ENCODE peak calls at places on chromosomes 1 and 21, in ten cellular contexts. One of them, this sample, is unnamed. For H3K4me1, the result is how much of the 10 kb centered on the place peaks cover.

GRCh38 chr1:165290143-165290542 is 66.4 kb downstream of the LMX1A start:
- DNase-seq in heart left ventricle: no peak
- DNase-seq in CD8-positive, alpha-beta T cell: no peak
- DNase-seq in Peyer's patch: no peak
- DNase-seq in psoas muscle: no peak
- DNase-seq in hepatocyte: no peak
- DNase-seq in OCI-LY7: no peak
- DNase-seq in left ventricle myocardium inferior: no peak
- DNase-seq in endothelial cell of umbilical vein: no peak
- DNase-seq in fibroblast of lung: peak
- DNase-seq in this sample: no peak

GRCh38 chr1:178096421-178096820 is 2.5 kb downstream of the RASAL2 start:
- DNase-seq in heart left ventricle: no peak
- DNase-seq in CD8-positive, alpha-beta T cell: no peak
- DNase-seq in Peyer's patch: no peak
- DNase-seq in psoas muscle: no peak
- DNase-seq in hepatocyte: no peak
- DNase-seq in OCI-LY7: no peak
- DNase-seq in left ventricle myocardium inferior: no peak
- DNase-seq in endothelial cell of umbilical vein: no peak
- DNase-seq in fibroblast of lung: peak
- DNase-seq in this sample: no peak

GRCh38 chr1:70441392-70442035 is 30.4 kb downstream of the CTH start:
- DNase-seq in heart left ventricle: no peak
- DNase-seq in CD8-positive, alpha-beta T cell: no peak
- DNase-seq in Peyer's patch: no peak
- DNase-seq in psoas muscle: no peak
- DNase-seq in hepatocyte: no peak
- DNase-seq in OCI-LY7: no peak
- DNase-seq in left ventricle myocardium inferior: no peak
- DNase-seq in endothelial cell of umbilical vein: peak
- DNase-seq in fibroblast of lung: no peak
- DNase-seq in this sample: no peak

GRCh38 chr21:23858878-23859277 is 1748.4 kb downstream of the MRPL39 start:
- DNase-seq in heart left ventricle: no peak
- DNase-seq in CD8-positive, alpha-beta T cell: no peak
- DNase-seq in Peyer's patch: no peak
- DNase-seq in psoas muscle: no peak
- DNase-seq in hepatocyte: no peak
- DNase-seq in OCI-LY7: no peak
- DNase-seq in left ventricle myocardium inferior: no peak
- DNase-seq in endothelial cell of umbilical vein: no peak
- DNase-seq in fibroblast of lung: no peak
- DNase-seq in this sample: no peak

GRCh38 chr1:167566766-167567165 is 13.2 kb upstream of the CREG1 start:
- DNase-seq in heart left ventricle: no peak
- DNase-seq in CD8-positive, alpha-beta T cell: no peak
- DNase-seq in Peyer's patch: no peak
- DNase-seq in psoas muscle: no peak
- DNase-seq in hepatocyte: no peak
- DNase-seq in OCI-LY7: peak
- DNase-seq in left ventricle myocardium inferior: no peak
- DNase-seq in endothelial cell of umbilical vein: no peak
- DNase-seq in fibroblast of lung: no peak
- DNase-seq in this sample: no peak

GRCh38 chr1:44416408-44416807 is 11.4 kb downstream of the RNF220 start:
- DNase-seq in heart left ventricle: no peak
- DNase-seq in CD8-positive, alpha-beta T cell: no peak
- DNase-seq in Peyer's patch: no peak
- DNase-seq in psoas muscle: no peak
- DNase-seq in hepatocyte: no peak
- DNase-seq in OCI-LY7: no peak
- DNase-seq in left ventricle myocardium inferior: no peak
- DNase-seq in endothelial cell of umbilical vein: no peak
- DNase-seq in fibroblast of lung: no peak
- DNase-seq in this sample: no peak

GRCh38 chr1:243559575-243560172 is 290.4 kb downstream of the AKT3 start:
- DNase-seq in heart left ventricle: no peak
- DNase-seq in CD8-positive, alpha-beta T cell: no peak
- DNase-seq in Peyer's patch: no peak
- DNase-seq in psoas muscle: no peak
- DNase-seq in hepatocyte: no peak
- DNase-seq in OCI-LY7: no peak
- DNase-seq in left ventricle myocardium inferior: no peak
- DNase-seq in endothelial cell of umbilical vein: no peak
- DNase-seq in fibroblast of lung: peak
- DNase-seq in this sample: no peak

GRCh38 chr1:171911506-171911905 is 70.2 kb downstream of the DNM3 start:
- DNase-seq in heart left ventricle: no peak
- DNase-seq in CD8-positive, alpha-beta T cell: no peak
- DNase-seq in Peyer's patch: no peak
- DNase-seq in psoas muscle: no peak
- DNase-seq in hepatocyte: peak
- DNase-seq in OCI-LY7: no peak
- DNase-seq in left ventricle myocardium inferior: no peak
- DNase-seq in endothelial cell of umbilical vein: no peak
- DNase-seq in fibroblast of lung: peak
- DNase-seq in this sample: no peak

GRCh38 chr1:3581296-3581695 is 30.0 kb downstream of the MEGF6 start:
- DNase-seq in heart left ventricle: no peak
- DNase-seq in CD8-positive, alpha-beta T cell: no peak
- DNase-seq in Peyer's patch: no peak
- DNase-seq in psoas muscle: no peak
- DNase-seq in hepatocyte: no peak
- DNase-seq in OCI-LY7: no peak
- DNase-seq in left ventricle myocardium inferior: no peak
- DNase-seq in endothelial cell of umbilical vein: peak
- DNase-seq in fibroblast of lung: no peak
- DNase-seq in this sample: no peak

GRCh38 chr1:154414606-154415005 is 9.5 kb downstream of the IL6R start:
- DNase-seq in heart left ventricle: no peak
- DNase-seq in CD8-positive, alpha-beta T cell: no peak
- DNase-seq in Peyer's patch: no peak
- DNase-seq in psoas muscle: peak
- DNase-seq in hepatocyte: no peak
- DNase-seq in OCI-LY7: no peak
- DNase-seq in left ventricle myocardium inferior: peak
- DNase-seq in endothelial cell of umbilical vein: no peak
- DNase-seq in fibroblast of lung: no peak
- DNase-seq in this sample: no peak

GRCh38 chr1:154410185-154410827 is 5.2 kb downstream of the IL6R start:
- DNase-seq in heart left ventricle: no peak
- DNase-seq in CD8-positive, alpha-beta T cell: no peak
- DNase-seq in Peyer's patch: no peak
- DNase-seq in psoas muscle: no peak
- DNase-seq in hepatocyte: no peak
- DNase-seq in OCI-LY7: no peak
- DNase-seq in left ventricle myocardium inferior: no peak
- DNase-seq in endothelial cell of umbilical vein: no peak
- DNase-seq in fibroblast of lung: no peak
- DNase-seq in this sample: no peak

GRCh38 chr1:154416496-154417337 is 11.6 kb downstream of the IL6R start:
- DNase-seq in heart left ventricle: no peak
- DNase-seq in CD8-positive, alpha-beta T cell: no peak
- DNase-seq in Peyer's patch: peak
- DNase-seq in psoas muscle: no peak
- DNase-seq in hepatocyte: no peak
- DNase-seq in OCI-LY7: no peak
- DNase-seq in left ventricle myocardium inferior: no peak
- DNase-seq in endothelial cell of umbilical vein: no peak
- DNase-seq in fibroblast of lung: no peak
- DNase-seq in this sample: no peak

GRCh38 chr1:154411525-154411924 is 6.4 kb downstream of the IL6R start:
- DNase-seq in heart left ventricle: no peak
- DNase-seq in CD8-positive, alpha-beta T cell: no peak
- DNase-seq in Peyer's patch: no peak
- DNase-seq in psoas muscle: no peak
- DNase-seq in hepatocyte: no peak
- DNase-seq in OCI-LY7: no peak
- DNase-seq in left ventricle myocardium inferior: no peak
- DNase-seq in endothelial cell of umbilical vein: no peak
- DNase-seq in fibroblast of lung: no peak
- DNase-seq in this sample: no peak

GRCh38 chr1:154413177-154413576 is 8.0 kb downstream of the IL6R start:
- DNase-seq in heart left ventricle: no peak
- DNase-seq in CD8-positive, alpha-beta T cell: no peak
- DNase-seq in Peyer's patch: no peak
- DNase-seq in psoas muscle: no peak
- DNase-seq in hepatocyte: no peak
- DNase-seq in OCI-LY7: no peak
- DNase-seq in left ventricle myocardium inferior: no peak
- DNase-seq in endothelial cell of umbilical vein: no peak
- DNase-seq in fibroblast of lung: no peak
- DNase-seq in this sample: no peak
- H3K4me1 ChIP-seq in heart left ventricle: under half
- H3K4me1 ChIP-seq in CD8-positive, alpha-beta T cell: under half
- H3K4me1 ChIP-seq in Peyer's patch: half or more
- H3K4me1 ChIP-seq in psoas muscle: half or more
- H3K4me1 ChIP-seq in hepatocyte: under half
- H3K4me1 ChIP-seq in OCI-LY7: under half
- H3K4me1 ChIP-seq in left ventricle myocardium inferior: half or more
- H3K4me1 ChIP-seq in endothelial cell of umbilical vein: under half
- H3K4me1 ChIP-seq in fibroblast of lung: under half
- H3K4me1 ChIP-seq in this sample: under half

DNA sequence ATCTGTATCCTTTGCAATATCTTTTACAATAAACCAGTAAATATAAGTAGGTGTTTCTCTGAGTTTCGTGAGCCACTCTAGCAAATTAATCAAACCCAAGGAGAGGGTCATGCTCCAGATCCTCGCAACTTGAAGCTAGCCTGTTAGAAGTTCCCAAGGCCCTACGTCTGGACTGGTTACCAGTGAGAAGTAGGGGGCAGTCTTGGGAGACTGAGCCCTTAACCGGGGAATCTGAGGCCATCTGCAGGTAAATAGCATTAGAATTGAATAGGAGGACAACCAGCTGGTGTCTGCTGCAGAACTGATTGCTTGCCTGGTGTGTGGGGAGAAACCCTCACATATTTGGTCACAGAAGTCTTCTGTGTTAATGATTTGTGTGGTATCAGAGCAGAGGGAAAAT is 190.5 kb downstream of the RYR2 start:
- DNase-seq in heart left ventricle: no peak
- DNase-seq in CD8-positive, alpha-beta T cell: no peak
- DNase-seq in Peyer's patch: no peak
- DNase-seq in psoas muscle: no peak
- DNase-seq in hepatocyte: no peak
- DNase-seq in OCI-LY7: no peak
- DNase-seq in left ventricle myocardium inferior: no peak
- DNase-seq in endothelial cell of umbilical vein: no peak
- DNase-seq in fibroblast of lung: no peak
- DNase-seq in this sample: no peak
- TF ChIP-seq CTCF in heart left ventricle: no peak
- TF ChIP-seq CTCF in CD8-positive, alpha-beta T cell: no peak
- TF ChIP-seq CTCF in Peyer's patch: no peak
- TF ChIP-seq CTCF in psoas muscle: no peak
- TF ChIP-seq CTCF in hepatocyte: no peak
- TF ChIP-seq CTCF in OCI-LY7: no peak
- TF ChIP-seq CTCF in left ventricle myocardium inferior: no peak
- TF ChIP-seq CTCF in endothelial cell of umbilical vein: no peak
- TF ChIP-seq CTCF in fibroblast of lung: no peak
- TF ChIP-seq CTCF in this sample: no peak

GRCh38 chr1:231260351-231260750 is 19.3 kb downstream of the GNPAT start:
- DNase-seq in heart left ventricle: no peak
- DNase-seq in CD8-positive, alpha-beta T cell: no peak
- DNase-seq in Peyer's patch: no peak
- DNase-seq in psoas muscle: no peak
- DNase-seq in hepatocyte: no peak
- DNase-seq in OCI-LY7: no peak
- DNase-seq in left ventricle myocardium inferior: no peak
- DNase-seq in endothelial cell of umbilical vein: peak
- DNase-seq in fibroblast of lung: no peak
- DNase-seq in this sample: no peak
- H3K4me1 ChIP-seq in heart left ventricle: under half
- H3K4me1 ChIP-seq in CD8-positive, alpha-beta T cell: under half
- H3K4me1 ChIP-seq in Peyer's patch: under half
- H3K4me1 ChIP-seq in psoas muscle: under half
- H3K4me1 ChIP-seq in hepatocyte: under half
- H3K4me1 ChIP-seq in OCI-LY7: under half
- H3K4me1 ChIP-seq in left ventricle myocardium inferior: under half
- H3K4me1 ChIP-seq in endothelial cell of umbilical vein: under half
- H3K4me1 ChIP-seq in fibroblast of lung: under half
- H3K4me1 ChIP-seq in this sample: under half

GRCh38 chr1:41238311-41239094 is 3.6 kb downstream of the SCMH1 start:
- DNase-seq in heart left ventricle: no peak
- DNase-seq in CD8-positive, alpha-beta T cell: no peak
- DNase-seq in Peyer's patch: no peak
- DNase-seq in psoas muscle: no peak
- DNase-seq in hepatocyte: peak
- DNase-seq in OCI-LY7: no peak
- DNase-seq in left ventricle myocardium inferior: no peak
- DNase-seq in endothelial cell of umbilical vein: peak
- DNase-seq in fibroblast of lung: peak
- DNase-seq in this sample: no peak

GRCh38 chr1:41240806-41241747 is 1.0 kb downstream of the SCMH1 start:
- DNase-seq in heart left ventricle: peak
- DNase-seq in CD8-positive, alpha-beta T cell: peak
- DNase-seq in Peyer's patch: peak
- DNase-seq in psoas muscle: peak
- DNase-seq in hepatocyte: peak
- DNase-seq in OCI-LY7: peak
- DNase-seq in left ventricle myocardium inferior: peak
- DNase-seq in endothelial cell of umbilical vein: peak
- DNase-seq in fibroblast of lung: peak
- DNase-seq in this sample: peak

GRCh38 chr1:41241748-41242644 is at the start of gene SCMH1:
- DNase-seq in heart left ventricle: peak
- DNase-seq in CD8-positive, alpha-beta T cell: peak
- DNase-seq in Peyer's patch: peak
- DNase-seq in psoas muscle: peak
- DNase-seq in hepatocyte: peak
- DNase-seq in OCI-LY7: peak
- DNase-seq in left ventricle myocardium inferior: peak
- DNase-seq in endothelial cell of umbilical vein: peak
- DNase-seq in fibroblast of lung: peak
- DNase-seq in this sample: peak

GRCh38 chr1:41242645-41243171 is 602 bp upstream of the SCMH1 start:
- DNase-seq in heart left ventricle: no peak
- DNase-seq in CD8-positive, alpha-beta T cell: no peak
- DNase-seq in Peyer's patch: no peak
- DNase-seq in psoas muscle: no peak
- DNase-seq in hepatocyte: no peak
- DNase-seq in OCI-LY7: no peak
- DNase-seq in left ventricle myocardium inferior: no peak
- DNase-seq in endothelial cell of umbilical vein: peak
- DNase-seq in fibroblast of lung: no peak
- DNase-seq in this sample: no peak

DNA sequence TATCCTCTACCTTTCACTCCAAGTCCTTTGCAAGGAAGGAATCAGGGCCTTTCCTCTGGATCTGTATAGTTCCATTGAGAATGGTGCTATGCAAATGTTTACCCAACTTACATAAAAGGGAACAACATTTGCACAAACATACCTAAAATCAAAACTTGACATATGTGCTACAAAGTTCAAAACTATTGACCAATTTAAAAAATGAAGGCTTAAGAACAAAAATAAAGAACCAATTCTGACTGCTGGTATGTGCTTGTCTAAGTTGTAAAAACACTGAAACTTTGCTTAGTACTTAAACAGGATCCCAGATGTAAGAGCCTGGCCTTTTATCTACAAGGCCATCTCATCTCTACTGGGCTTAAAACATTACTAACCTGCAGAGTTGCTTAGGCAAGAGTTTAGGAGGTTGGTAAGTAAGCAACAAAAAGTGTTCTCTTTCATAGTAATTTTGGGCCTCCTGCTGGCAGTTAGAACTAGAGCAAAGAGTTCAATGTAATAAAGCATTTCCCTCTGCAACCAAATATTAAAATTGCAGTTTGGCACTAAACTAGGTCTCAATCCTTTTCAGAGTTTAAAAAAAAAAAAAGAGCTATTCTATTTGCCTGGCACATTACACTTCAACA is 2.0 kb downstream of the SCMH1 start:
- DNase-seq in heart left ventricle: no peak
- DNase-seq in CD8-positive, alpha-beta T cell: no peak
- DNase-seq in Peyer's patch: no peak
- DNase-seq in psoas muscle: no peak
- DNase-seq in hepatocyte: peak
- DNase-seq in OCI-LY7: peak
- DNase-seq in left ventricle myocardium inferior: no peak
- DNase-seq in endothelial cell of umbilical vein: peak
- DNase-seq in fibroblast of lung: peak
- DNase-seq in this sample: no peak
- TF ChIP-seq CTCF in heart left ventricle: no peak
- TF ChIP-seq CTCF in CD8-positive, alpha-beta T cell: no peak
- TF ChIP-seq CTCF in Peyer's patch: no peak
- TF ChIP-seq CTCF in psoas muscle: no peak
- TF ChIP-seq CTCF in hepatocyte: peak
- TF ChIP-seq CTCF in OCI-LY7: peak
- TF ChIP-seq CTCF in left ventricle myocardium inferior: peak
- TF ChIP-seq CTCF in endothelial cell of umbilical vein: no peak
- TF ChIP-seq CTCF in fibroblast of lung: peak
- TF ChIP-seq CTCF in this sample: peak

This sample was measured in BE2C.